ENCODE peak calls at places on chromosomes 1 and 21, in ten cellular contexts. J is HEK293T, W is C1 segment of cervical spinal cord, B is DMS153, I is NCI-H748 treated with DMSO at 0.1 percent for 48 hours, N is SHP77, E is body of pancreas, G is Caki2, A is Daoy, V is NCI-H524. M is an unnamed sample.

GRCh38 chr1:180237850-180238476 is 7.9 kb downstream of the LHX4 start:
- DNase-seq in B (no peak), N (no peak), A (no peak), W (no peak), V (no peak), I (peak), J (no peak), G (no peak), E (no peak), M (no peak)

GRCh38 chr1:110347182-110347893 is 8.2 kb downstream of the RBM15 start:
- DNase-seq in N (no peak), J (no peak), A (no peak), W (no peak), B (no peak), E (no peak), I (no peak), V (no peak), G (no peak), M (no peak)

GRCh38 chr1:58839871-58840835 is 56.3 kb upstream of the JUN start:
- DNase-seq in V (no peak), A (peak), W (no peak), E (no peak), I (no peak), G (no peak), B (no peak), J (no peak), N (no peak), M (no peak)

GRCh38 chr1:32701951-32702598 is 495 bp downstream of the SYNC start:
- DNase-seq in J (no peak), N (no peak), A (peak), I (no peak), G (no peak), E (no peak), W (no peak), B (no peak), V (peak), M (peak)

GRCh38 chr1:8639165-8639564 is 178.3 kb downstream of the RERE start:
- DNase-seq in A (no peak), I (no peak), W (peak), N (no peak), E (no peak), B (no peak), J (no peak), V (no peak), G (no peak), M (no peak)

GRCh38 chr21:14263879-14264278 is 47.9 kb downstream of the RBM11 start:
- DNase-seq in N (no peak), G (no peak), I (no peak), E (no peak), B (no peak), A (no peak), J (no peak), W (no peak), V (no peak), M (no peak)

GRCh38 chr1:5235355-5235899 is 581.0 kb downstream of the AJAP1 start:
- DNase-seq in J (no peak), N (no peak), B (no peak), V (no peak), W (no peak), I (no peak), E (no peak), A (no peak), G (no peak), M (no peak)

GRCh38 chr1:91856996-91857395 is 29.0 kb downstream of the TGFBR3 start:
- DNase-seq in J (no peak), E (no peak), W (no peak), B (no peak), V (no peak), G (no peak), N (no peak), I (no peak), A (no peak), M (no peak)

GRCh38 chr1:46635205-46635604 is 18.6 kb upstream of the MOB3C start:
- DNase-seq in B (no peak), N (no peak), A (no peak), I (no peak), V (no peak), J (no peak), E (no peak), G (no peak), W (no peak), M (no peak)

GRCh38 chr1:232894436-232894835 is 56.0 kb upstream of the NTPCR start:
- DNase-seq in V (no peak), N (no peak), G (no peak), J (no peak), B (no peak), W (no peak), A (no peak), I (no peak), E (no peak), M (no peak)

GRCh38 chr1:10117865-10118264 is 85.1 kb downstream of the UBE4B start:
- DNase-seq in N (no peak), W (no peak), J (no peak), B (no peak), I (no peak), E (no peak), G (no peak), A (no peak), V (no peak), M (no peak)

GRCh38 chr1:47474278-47475193 is 36.7 kb downstream of the FOXD2 start:
- DNase-seq in I (no peak), G (no peak), E (no peak), V (no peak), J (no peak), W (no peak), A (peak), B (no peak), N (no peak), M (no peak)

GRCh38 chr1:169392406-169392805 is 24.4 kb downstream of the BLZF1 start:
- DNase-seq in I (no peak), V (no peak), A (peak), J (no peak), E (no peak), W (no peak), N (no peak), G (no peak), B (no peak), M (no peak)

GRCh38 chr1:199404976-199405375 is 622.5 kb upstream of the NR5A2 start:
- DNase-seq in E (no peak), V (no peak), G (no peak), B (no peak), N (no peak), W (no peak), I (no peak), J (no peak), A (no peak), M (no peak)

GRCh38 chr1:14980801-14981200 is 172.7 kb upstream of the TMEM51 start:
- DNase-seq in W (peak), N (no peak), B (no peak), E (no peak), J (no peak), A (peak), I (no peak), V (no peak), G (no peak), M (no peak)

GRCh38 chr1:117630423-117630998 is 24.7 kb downstream of the TENT5C start:
- DNase-seq in N (no peak), W (no peak), E (peak), I (no peak), B (no peak), J (no peak), A (peak), G (no peak), V (no peak), M (no peak)

GRCh38 chr1:21736876-21737275 is 46.1 kb downstream of the USP48 start:
- DNase-seq in W (no peak), J (no peak), N (no peak), G (no peak), V (no peak), I (no peak), A (no peak), B (no peak), E (no peak), M (no peak)

GRCh38 chr1:65688215-65688566 is 104.5 kb upstream of the PDE4B start:
- DNase-seq in V (no peak), A (no peak), B (no peak), W (no peak), E (no peak), G (no peak), I (no peak), J (no peak), N (no peak), M (no peak)

GRCh38 chr1:229457436-229457835 is 23.5 kb upstream of the ACTA1 start:
- DNase-seq in B (no peak), W (no peak), J (no peak), N (no peak), G (no peak), A (no peak), I (no peak), V (no peak), E (no peak), M (no peak)

GRCh38 chr1:205584732-205585131 is 47.1 kb downstream of the ELK4 start:
- DNase-seq in V (no peak), E (no peak), B (no peak), I (no peak), N (no peak), W (no peak), J (no peak), A (no peak), G (no peak), M (no peak)